ENCODE peak calls at places on chromosome X, in six cellular contexts. X is GM20000, F is HFFc6, S is Calu3, M is K562, L is MCF 10A. V is an unnamed sample.

GRCh38 chrX:148382983-148383382 is 117.4 kb upstream of the AFF2 start:
- DNase-seq in X (no peak), F (no peak), S (no peak), M (no peak), L (no peak), V (no peak)

GRCh38 chrX:40415675-40416074 is 165.1 kb upstream of the ATP6AP2 start:
- DNase-seq in X (no peak), F (no peak), S (no peak), M (no peak), L (peak), V (no peak)

GRCh38 chrX:45954026-45954425 is 591.2 kb downstream of the ZNF674 start:
- DNase-seq in X (no peak), F (no peak), S (no peak), M (no peak), L (no peak), V (no peak)

GRCh38 chrX:34778961-34779360 is 121.9 kb upstream of the TMEM47 start:
- DNase-seq in X (no peak), F (peak), S (no peak), M (no peak), L (no peak), V (no peak)

GRCh38 chrX:112846114-112846513 is 5.5 kb upstream of the AMOT start:
- DNase-seq in X (no peak), F (no peak), S (no peak), M (no peak), L (no peak), V (no peak)

GRCh38 chrX:132480581-132481203 is 8.1 kb downstream of the MBNL3 start:
- DNase-seq in X (peak), F (peak), S (peak), M (no peak), L (peak), V (peak)

GRCh38 chrX:38154818-38155217 is 65.9 kb downstream of the SRPX start:
- DNase-seq in X (no peak), F (no peak), S (no peak), M (no peak), L (no peak), V (no peak)

GRCh38 chrX:154096140-154097002 is 1.1 kb downstream of the MECP2 start:
- DNase-seq in X (peak), F (peak), S (no peak), M (peak), L (peak), V (peak)

GRCh38 chrX:153878969-153879653 is 6.9 kb downstream of the L1CAM start:
- DNase-seq in X (peak), F (no peak), S (no peak), M (no peak), L (no peak), V (peak)

GRCh38 chrX:39990388-39990787 is 107.4 kb downstream of the BCOR start:
- DNase-seq in X (no peak), F (no peak), S (no peak), M (no peak), L (no peak), V (no peak)

DNA sequence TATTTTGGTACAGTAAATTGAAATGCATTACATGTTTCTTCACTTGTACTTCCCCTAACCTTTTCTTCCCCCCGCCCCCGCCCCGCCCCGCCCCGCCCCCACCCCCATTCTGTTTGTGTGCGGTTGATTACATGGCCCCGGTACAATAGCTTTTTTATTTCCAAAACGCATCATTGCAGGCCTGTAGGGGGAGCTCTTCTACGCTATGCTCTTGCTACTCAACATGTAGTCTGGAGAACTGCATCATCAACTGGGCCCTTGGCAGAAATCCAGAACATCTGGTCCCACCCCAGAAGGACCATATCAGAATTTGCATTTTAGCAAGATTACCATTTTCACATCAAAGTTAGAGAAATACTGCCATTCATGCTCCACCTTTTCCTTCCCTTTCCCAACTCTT is 333.3 kb upstream of the DDX53 start:
- DNase-seq in X (peak), F (no peak), S (no peak), M (peak), L (peak), V (peak)
- TF ChIP-seq CTCF in X (peak), F (peak), S (no peak), M (peak), L (no peak), V (peak)

GRCh38 chrX:68944211-68944610 is 115.4 kb downstream of the EFNB1 start:
- DNase-seq in X (no peak), F (no peak), S (no peak), M (no peak), L (no peak), V (peak)

GRCh38 chrX:68945081-68945602 is 116.3 kb downstream of the EFNB1 start:
- DNase-seq in X (no peak), F (no peak), S (no peak), M (no peak), L (no peak), V (no peak)

GRCh38 chrX:68947882-68948605 is 119.2 kb downstream of the EFNB1 start:
- DNase-seq in X (no peak), F (peak), S (no peak), M (no peak), L (no peak), V (peak)

GRCh38 chrX:68942797-68943196 is 114.0 kb downstream of the EFNB1 start:
- DNase-seq in X (no peak), F (no peak), S (no peak), M (no peak), L (no peak), V (no peak)

DNA sequence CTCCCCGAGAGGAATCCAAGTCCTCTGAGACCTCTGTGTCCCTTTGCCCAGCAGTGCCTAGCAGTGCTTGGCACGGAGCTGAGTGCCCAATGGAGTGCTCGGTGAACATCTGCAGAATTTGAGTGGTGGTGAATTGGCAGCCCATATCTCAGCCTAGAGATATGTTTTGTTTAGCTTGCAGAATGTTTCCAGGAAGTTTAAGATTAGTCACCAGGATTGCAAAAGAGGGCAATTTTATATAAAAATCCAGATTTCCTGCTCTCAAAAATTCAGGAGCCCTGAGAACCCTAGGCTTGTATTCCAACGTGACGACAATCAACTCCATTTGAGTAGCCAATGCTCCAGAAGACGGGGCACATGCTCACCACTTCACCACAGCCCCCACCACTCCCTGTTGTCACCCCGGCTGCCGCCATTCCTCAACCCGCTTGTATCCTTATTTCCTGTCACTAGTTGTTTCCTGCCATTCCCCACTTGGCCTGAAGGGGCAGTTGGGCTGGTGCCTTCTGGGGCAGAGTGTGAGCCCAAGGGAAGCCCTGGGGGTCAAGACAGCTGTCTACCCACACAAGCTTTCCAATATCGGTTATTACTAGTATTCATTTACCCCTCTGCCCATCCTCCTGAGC is 116.9 kb downstream of the EFNB1 start:
- DNase-seq in X (no peak), F (no peak), S (no peak), M (peak), L (peak), V (peak)
- TF ChIP-seq CTCF in X (no peak), F (peak), S (no peak), M (peak), L (peak), V (peak)

DNA sequence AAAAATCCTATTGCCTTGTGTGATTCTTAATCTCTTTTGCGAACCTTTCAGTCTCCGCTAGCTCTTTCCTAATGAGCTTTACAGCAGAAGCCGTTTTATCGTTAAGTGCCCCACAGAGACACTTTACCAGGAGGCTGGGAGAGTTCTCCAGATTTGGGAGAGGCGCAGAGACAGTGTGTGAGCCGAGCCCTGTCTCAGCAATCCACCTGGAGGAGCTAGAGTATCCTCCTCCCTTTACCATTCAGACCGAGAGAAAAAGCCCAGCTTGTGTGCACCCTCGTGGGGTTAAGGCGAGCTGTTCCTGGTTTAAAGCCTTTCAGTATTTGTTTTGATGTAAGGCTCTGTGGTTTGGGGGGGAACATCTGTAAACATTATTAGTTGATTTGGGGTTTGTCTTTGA is 54.9 kb upstream of the MTM1 start:
- DNase-seq in X (no peak), F (no peak), S (no peak), M (no peak), L (no peak), V (no peak)
- TF ChIP-seq CTCF in X (no peak), F (no peak), S (no peak), M (peak), L (no peak), V (no peak)

GRCh38 chrX:47361538-47362511 is 8.6 kb upstream of the ZNF157 start:
- DNase-seq in X (peak), F (peak), S (peak), M (peak), L (peak), V (peak)
- TF ChIP-seq CTCF in X (no peak), F (peak), S (no peak), M (no peak), L (no peak), V (peak)

V was measured in GM13976.